ENCODE peak calls at places on chromosomes 11 and 22, in six cellular contexts. Q, J, I, H, C and Z are unnamed samples.

GRCh38 chr11:126134461-126135155 is 71.9 kb upstream of the CDON start:
- DNase-seq in Q (no peak), J (no peak), I (peak), H (no peak), C (no peak), Z (no peak)

GRCh38 chr11:96045622-96046456 is 121.9 kb upstream of the MTMR2 start:
- DNase-seq in Q (peak), J (peak), I (peak), H (no peak), C (no peak), Z (no peak)

GRCh38 chr22:46965552-46966494 is 203.4 kb downstream of the TBC1D22A start:
- DNase-seq in Q (peak), J (no peak), I (peak), H (no peak), C (no peak), Z (no peak)

GRCh38 chr11:93814966-93815633 is 31.0 kb downstream of the MED17 start:
- DNase-seq in Q (no peak), J (no peak), I (no peak), H (no peak), C (no peak), Z (no peak)

GRCh38 chr11:18490319-18490718 is 34.7 kb downstream of the LDHAL6A start:
- DNase-seq in Q (peak), J (no peak), I (no peak), H (no peak), C (no peak), Z (no peak)

GRCh38 chr22:35349704-35350538 is 31.0 kb upstream of the HMOX1 start:
- DNase-seq in Q (peak), J (peak), I (no peak), H (no peak), C (no peak), Z (no peak)

GRCh38 chr11:122494171-122494570 is 161.4 kb upstream of the UBASH3B start:
- DNase-seq in Q (peak), J (no peak), I (no peak), H (no peak), C (no peak), Z (no peak)

GRCh38 chr22:31917227-31917921 is 27.0 kb upstream of the YWHAH start:
- DNase-seq in Q (no peak), J (no peak), I (no peak), H (peak), C (peak), Z (no peak)

GRCh38 chr11:45089251-45089650 is 57.2 kb upstream of the PRDM11 start:
- DNase-seq in Q (peak), J (peak), I (peak), H (no peak), C (no peak), Z (no peak)

GRCh38 chr11:57276169-57276854 is 39.3 kb upstream of the APLNR start:
- DNase-seq in Q (no peak), J (no peak), I (no peak), H (no peak), C (no peak), Z (no peak)

GRCh38 chr11:111659201-111659600 is 57.0 kb downstream of the SIK2 start:
- DNase-seq in Q (no peak), J (no peak), I (no peak), H (no peak), C (no peak), Z (no peak)

GRCh38 chr22:42646569-42647525 is 2.3 kb downstream of the CYB5R3 start:
- DNase-seq in Q (no peak), J (peak), I (no peak), H (no peak), C (peak), Z (peak)

GRCh38 chr11:117915219-117915618 is 14.0 kb downstream of the TMPRSS13 start:
- DNase-seq in Q (no peak), J (no peak), I (peak), H (no peak), C (no peak), Z (no peak)

GRCh38 chr11:122293298-122294023 is 177.4 kb upstream of the BLID start:
- DNase-seq in Q (peak), J (no peak), I (no peak), H (no peak), C (no peak), Z (no peak)

GRCh38 chr11:9001736-9002135 is 2.1 kb downstream of the NRIP3 start:
- DNase-seq in Q (peak), J (no peak), I (no peak), H (no peak), C (no peak), Z (peak)

GRCh38 chr22:41334951-41335635 is 33.8 kb downstream of the ZC3H7B start:
- DNase-seq in Q (no peak), J (no peak), I (no peak), H (no peak), C (no peak), Z (no peak)

GRCh38 chr22:46025973-46026906 is 49.3 kb upstream of the WNT7B start:
- DNase-seq in Q (no peak), J (peak), I (peak), H (no peak), C (no peak), Z (no peak)

GRCh38 chr22:25362215-25362882 is 142.9 kb downstream of the CRYBB2 start:
- DNase-seq in Q (peak), J (peak), I (peak), H (peak), C (peak), Z (peak)

GRCh38 chr22:41501209-41501608 is 32.3 kb downstream of the ACO2 start:
- DNase-seq in Q (no peak), J (no peak), I (no peak), H (no peak), C (no peak), Z (peak)

GRCh38 chr22:43826142-43827093 is 14.3 kb upstream of the EFCAB6 start:
- DNase-seq in Q (peak), J (peak), I (no peak), H (no peak), C (peak), Z (no peak)

GRCh38 chr22:50525991-50526848 is 822 bp upstream of the SCO2 start:
- DNase-seq in Q (peak), J (peak), I (peak), H (peak), C (peak), Z (peak)

GRCh38 chr11:1230456-1231395 is 7.9 kb downstream of the MUC5B start:
- DNase-seq in Q (no peak), J (peak), I (peak), H (peak), C (no peak), Z (no peak)

GRCh38 chr11:19602906-19603305 is 109.7 kb upstream of the NAV2 start:
- DNase-seq in Q (no peak), J (no peak), I (no peak), H (no peak), C (no peak), Z (no peak)

GRCh38 chr11:73012121-73012863 is 129.8 kb downstream of the FCHSD2 start:
- DNase-seq in Q (peak), J (no peak), I (no peak), H (no peak), C (no peak), Z (no peak)

GRCh38 chr11:45949992-45950407 is 27.5 kb downstream of the LARGE2 start:
- DNase-seq in Q (no peak), J (no peak), I (no peak), H (no peak), C (no peak), Z (no peak)

GRCh38 chr22:48957987-48958321 is 869.7 kb downstream of the BRD1 start:
- DNase-seq in Q (no peak), J (no peak), I (no peak), H (no peak), C (no peak), Z (no peak)

GRCh38 chr11:2208691-2209369 is 37.2 kb upstream of the TH start:
- DNase-seq in Q (no peak), J (no peak), I (peak), H (no peak), C (no peak), Z (no peak)

GRCh38 chr11:108654994-108655631 is 9.8 kb upstream of the DDX10 start:
- DNase-seq in Q (peak), J (peak), I (no peak), H (no peak), C (no peak), Z (peak)

GRCh38 chr11:11157201-11157600 is 195.8 kb downstream of the CSNK2A3 start:
- DNase-seq in Q (peak), J (no peak), I (no peak), H (no peak), C (peak), Z (peak)

GRCh38 chr11:13386567-13386966 is 76.5 kb downstream of the BTBD10 start:
- DNase-seq in Q (no peak), J (no peak), I (no peak), H (no peak), C (no peak), Z (no peak)

GRCh38 chr11:36258730-36259360 is 30.4 kb downstream of the COMMD9 start:
- DNase-seq in Q (peak), J (peak), I (peak), H (no peak), C (peak), Z (peak)

GRCh38 chr11:126415669-126416420 is 60.4 kb downstream of the ST3GAL4 start:
- DNase-seq in Q (no peak), J (peak), I (peak), H (no peak), C (no peak), Z (no peak)

GRCh38 chr11:83287631-83288030 is 1.5 kb upstream of the CCDC90B start:
- DNase-seq in Q (no peak), J (no peak), I (no peak), H (no peak), C (no peak), Z (peak)

GRCh38 chr11:41273908-41274307 is 185.5 kb downstream of the LRRC4C start:
- DNase-seq in Q (no peak), J (no peak), I (no peak), H (no peak), C (no peak), Z (no peak)

GRCh38 chr11:13012037-13012693 is 3.0 kb downstream of the RASSF10 start:
- DNase-seq in Q (no peak), J (no peak), I (no peak), H (no peak), C (no peak), Z (no peak)

GRCh38 chr11:58059011-58059358 is 28.2 kb downstream of the OR6Q1 start:
- DNase-seq in Q (peak), J (no peak), I (no peak), H (no peak), C (no peak), Z (no peak)

GRCh38 chr11:72236083-72236697 is 7.8 kb downstream of the PHOX2A start:
- DNase-seq in Q (peak), J (no peak), I (peak), H (no peak), C (no peak), Z (no peak)

GRCh38 chr22:20494978-20495860 is at the start of gene KLHL22:
- DNase-seq in Q (peak), J (peak), I (peak), H (peak), C (peak), Z (peak)
- TF ChIP-seq POLR2A in Q (no peak), J (no peak), I (no peak), H (peak), C (no peak), Z (no peak)

GRCh38 chr11:61955031-61955415 is 4.9 kb downstream of the BEST1 start:
- DNase-seq in Q (peak), J (peak), I (peak), H (no peak), C (no peak), Z (peak)
- TF ChIP-seq POLR2A in Q (no peak), J (peak), I (peak), H (no peak), C (no peak), Z (no peak)

DNA sequence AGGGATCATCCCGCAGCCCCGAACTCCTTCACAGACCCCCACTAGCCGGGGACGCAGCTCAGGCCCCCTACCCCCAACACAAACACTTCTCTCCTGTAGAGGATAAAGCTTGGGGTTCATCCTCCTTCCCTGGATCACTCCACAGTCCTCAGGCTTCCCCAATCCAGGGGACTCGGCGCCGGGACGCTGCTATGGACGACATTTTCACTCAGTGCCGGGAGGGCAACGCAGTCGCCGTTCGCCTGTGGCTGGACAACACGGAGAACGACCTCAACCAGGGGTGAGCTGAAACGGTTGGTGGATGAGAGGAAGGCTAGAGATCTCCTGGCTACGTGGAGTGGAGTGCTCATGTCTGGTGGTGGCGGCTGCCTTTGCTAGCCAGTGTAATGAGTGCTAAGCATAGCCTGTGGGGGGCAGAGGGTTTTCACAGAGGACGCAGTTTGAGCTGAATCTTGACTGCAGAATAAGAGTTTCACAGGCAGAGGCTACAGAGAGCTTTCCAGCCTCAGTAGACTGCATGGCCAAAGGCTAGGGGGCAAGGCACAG is 580 bp downstream of the ILK start:
- DNase-seq in Q (peak), J (peak), I (peak), H (no peak), C (no peak), Z (peak)
- TF ChIP-seq POLR2A in Q (no peak), J (no peak), I (peak), H (peak), C (no peak), Z (no peak)

DNA sequence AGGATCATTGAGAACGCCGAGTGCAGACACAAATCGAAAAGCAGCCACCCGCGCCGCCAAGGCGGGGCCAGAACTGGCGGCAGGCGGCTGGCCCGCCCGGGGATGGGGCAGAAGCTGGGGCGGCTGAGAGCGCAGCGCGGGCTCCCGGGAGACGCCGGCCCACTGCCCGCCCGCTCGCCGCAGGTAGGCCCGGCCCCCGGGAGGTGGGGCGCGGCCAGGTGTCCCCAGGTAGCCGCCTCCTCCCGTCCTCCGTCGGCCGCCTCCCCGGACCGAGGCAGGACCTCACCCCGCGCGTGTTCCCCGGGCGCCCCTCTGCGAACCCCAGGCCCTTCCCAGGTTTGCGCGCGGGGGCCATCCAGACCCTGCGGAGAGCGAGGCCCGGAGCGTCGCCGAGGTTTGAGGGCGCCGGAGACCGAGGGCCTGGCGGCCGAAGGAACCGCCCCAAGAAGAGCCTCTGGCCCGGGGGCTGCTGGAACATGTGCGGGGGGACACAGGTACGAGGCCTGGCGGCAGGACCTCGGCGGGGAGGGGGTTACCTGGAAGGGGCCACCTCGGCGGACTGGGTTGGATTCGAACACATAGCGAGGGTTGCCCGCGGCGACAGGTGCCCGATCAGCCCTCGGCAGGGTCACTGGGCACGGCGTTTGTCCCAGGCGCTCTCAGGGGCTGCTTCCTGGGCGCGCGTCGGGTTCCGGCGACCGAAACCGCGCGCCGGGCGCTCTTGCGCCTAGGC is at the start of gene PRRG4:
- DNase-seq in Q (peak), J (peak), I (peak), H (peak), C (peak), Z (peak)
- TF ChIP-seq POLR2A in Q (no peak), J (no peak), I (no peak), H (peak), C (no peak), Z (peak)

DNA sequence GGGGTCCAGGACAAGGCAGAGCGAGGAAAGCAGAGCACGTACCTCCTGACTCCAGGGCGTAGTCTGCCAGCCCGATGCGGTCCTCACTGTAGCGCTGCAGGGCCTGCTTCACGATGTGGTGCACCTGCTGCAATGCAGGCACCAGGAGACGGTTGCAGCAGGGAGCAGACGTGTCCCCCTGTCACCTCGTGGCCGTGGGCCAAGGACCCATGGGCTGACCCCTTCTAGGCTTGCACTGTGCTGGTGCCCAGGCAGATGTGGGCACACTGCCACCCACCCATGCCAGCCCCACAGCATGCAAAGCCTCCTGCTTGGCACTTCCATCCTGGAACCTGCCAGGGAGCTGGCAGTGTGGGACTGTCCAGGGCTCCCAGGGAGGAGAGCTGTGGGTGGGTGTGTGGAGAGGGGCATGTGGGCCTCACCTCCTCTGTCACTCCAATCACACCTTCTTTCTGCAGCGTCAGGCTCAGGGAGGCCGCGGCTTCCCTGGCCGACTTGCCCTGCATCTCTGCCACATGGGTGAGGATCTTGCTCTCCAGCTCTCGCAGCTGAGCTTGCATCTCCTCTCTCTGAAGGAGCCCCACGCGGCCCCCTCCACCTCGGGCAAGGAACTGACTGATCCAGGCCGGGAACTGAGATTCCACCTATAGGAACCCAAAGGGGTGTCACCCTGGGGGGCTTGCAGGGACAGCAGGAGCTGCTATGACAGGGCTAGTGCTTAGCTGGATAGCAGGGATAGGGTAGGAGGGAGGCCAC is 16.3 kb downstream of the SUN2 start:
- DNase-seq in Q (no peak), J (no peak), I (no peak), H (no peak), C (no peak), Z (no peak)
- TF ChIP-seq POLR2A in Q (no peak), J (no peak), I (no peak), H (peak), C (peak), Z (no peak)

GRCh38 chr11:119850822-119851409 is 121.9 kb upstream of the NECTIN1 start:
- DNase-seq in Q (no peak), J (no peak), I (no peak), H (no peak), C (no peak), Z (no peak)
- TF ChIP-seq POLR2A in Q (no peak), J (no peak), I (no peak), H (no peak), C (no peak), Z (no peak)

GRCh38 chr11:65446446-65447277 is 24.1 kb downstream of the NEAT1 start:
- DNase-seq in Q (peak), J (no peak), I (peak), H (no peak), C (no peak), Z (no peak)
- TF ChIP-seq POLR2A in Q (peak), J (no peak), I (no peak), H (no peak), C (no peak), Z (peak)

GRCh38 chr11:119101759-119102423 is at the start of gene DPAGT1:
- DNase-seq in Q (peak), J (peak), I (peak), H (no peak), C (peak), Z (peak)
- TF ChIP-seq POLR2A in Q (peak), J (no peak), I (peak), H (no peak), C (no peak), Z (peak)

GRCh38 chr11:101019870-101020269 is 109.7 kb downstream of the PGR start:
- DNase-seq in Q (no peak), J (no peak), I (no peak), H (no peak), C (no peak), Z (no peak)
- TF ChIP-seq POLR2A in Q (no peak), J (no peak), I (no peak), H (no peak), C (no peak), Z (no peak)

GRCh38 chr11:68460741-68461283 is at the start of gene PPP6R3:
- DNase-seq in Q (no peak), J (no peak), I (no peak), H (no peak), C (no peak), Z (no peak)
- TF ChIP-seq POLR2A in Q (peak), J (peak), I (peak), H (peak), C (peak), Z (peak)